ENCODE peak calls at places on chromosomes 1 and 21, in four cellular contexts. E is body of pancreas, W is T-helper 9 cell, X is HEK293T. U is an unnamed sample.

GRCh38 chr1:42152119-42152518 is 1.1 kb upstream of the GUCA2B start:
- DNase-seq in E (peak; percentile 90), W (no peak), X (no peak), U (peak; percentile 32)

GRCh38 chr1:210303391-210303790 is 25.3 kb upstream of the HHAT start:
- DNase-seq in E (no peak), W (no peak), X (no peak), U (no peak)

GRCh38 chr1:231139125-231139649 is 22.7 kb upstream of the TRIM67 start:
- DNase-seq in E (no peak), W (no peak), X (no peak), U (peak; percentile 43)

GRCh38 chr1:172450524-172450885 is 6.6 kb upstream of the PIGC start:
- DNase-seq in E (no peak), W (no peak), X (no peak), U (peak; percentile 30)

GRCh38 chr1:202162049-202162417 is 1.6 kb upstream of the PTPN7 start:
- DNase-seq in E (no peak), W (peak; percentile 22), X (no peak), U (no peak)

GRCh38 chr1:223177681-223178080 is 34.6 kb upstream of the TLR5 start:
- DNase-seq in E (peak; percentile 60), W (no peak), X (no peak), U (peak; percentile 39)

GRCh38 chr21:39714331-39714730 is 30.7 kb upstream of the IGSF5 start:
- DNase-seq in E (no peak), W (no peak), X (no peak), U (no peak)

GRCh38 chr1:11654571-11655262 is at the start of gene FBXO44:
- DNase-seq in E (peak; percentile 87), W (peak; percentile 68), X (peak; percentile 71), U (peak; percentile 56)

GRCh38 chr1:208031316-208031931 is 120.5 kb upstream of the CD34 start:
- DNase-seq in E (no peak), W (no peak), X (no peak), U (no peak)

GRCh38 chr1:230459463-230459862 is 33.3 kb upstream of the PGBD5 start:
- DNase-seq in E (no peak), W (no peak), X (no peak), U (peak; percentile 19)

GRCh38 chr1:24491577-24492360 is 10.9 kb upstream of the RCAN3 start:
- DNase-seq in E (no peak), W (no peak), X (no peak), U (no peak)

GRCh38 chr21:33761104-33762036 is 119.1 kb downstream of the ITSN1 start:
- DNase-seq in E (no peak), W (no peak), X (peak; percentile 72), U (peak; percentile 19)

GRCh38 chr1:25562101-25562927 is 18.9 kb downstream of the LDLRAP1 start:
- DNase-seq in E (peak; percentile 45), W (peak; percentile 71), X (no peak), U (no peak)

GRCh38 chr1:159790237-159790917 is 9.6 kb downstream of the DUSP23 start:
- DNase-seq in E (no peak), W (no peak), X (peak; percentile 59), U (peak; percentile 43)

GRCh38 chr1:48044311-48044710 is 47.1 kb upstream of the TRABD2B start:
- DNase-seq in E (no peak), W (no peak), X (no peak), U (no peak)

GRCh38 chr1:3308053-3308452 is 146.4 kb upstream of the ARHGEF16 start:
- DNase-seq in E (no peak), W (no peak), X (no peak), U (no peak)

GRCh38 chr1:153488731-153489130 is 28.3 kb upstream of the S100A7 start:
- DNase-seq in E (peak; percentile 44), W (no peak), X (no peak), U (no peak)

GRCh38 chr1:156852414-156852874 is 6.5 kb downstream of the INSRR start:
- DNase-seq in E (peak; percentile 98), W (no peak), X (no peak), U (no peak)

GRCh38 chr1:116008651-116009380 is 32.5 kb downstream of the SLC22A15 start:
- DNase-seq in E (peak; percentile 12), W (no peak), X (no peak), U (no peak)

GRCh38 chr1:152165291-152166077 is 6.5 kb upstream of the RPTN start:
- DNase-seq in E (no peak), W (no peak), X (no peak), U (no peak)

GRCh38 chr1:3161130-3161840 is 92.3 kb downstream of the PRDM16 start:
- DNase-seq in E (no peak), W (no peak), X (no peak), U (no peak)

GRCh38 chr1:8370046-8370881 is 52.4 kb downstream of the SLC45A1 start:
- DNase-seq in E (peak; percentile 31), W (no peak), X (no peak), U (no peak)

GRCh38 chr1:23444104-23444533 is 19.6 kb upstream of the TCEA3 start:
- DNase-seq in E (peak; percentile 36), W (no peak), X (no peak), U (no peak)

GRCh38 chr1:59499273-59499955 is 202.5 kb downstream of the FGGY start:
- DNase-seq in E (no peak), W (no peak), X (no peak), U (no peak)

GRCh38 chr21:30097791-30098190 is 68.8 kb downstream of the CLDN17 start:
- DNase-seq in E (no peak), W (no peak), X (no peak), U (no peak)